ENCODE peak calls at places on chromosomes 4 and X, in four cellular contexts. One of them, this sample, is unnamed.

GRCh38 chrX:73214366-73215094 is at the start of gene NAP1L2:
- DNase-seq in Right ventricle myocardium superior: peak
- DNase-seq in naive thymus-derived CD8-positive, alpha-beta T cell: peak
- DNase-seq in ureter: no peak
- DNase-seq in this sample: peak

GRCh38 chr4:88698539-88698938 is 910 bp upstream of the NAP1L5 start:
- DNase-seq in Right ventricle myocardium superior: no peak
- DNase-seq in naive thymus-derived CD8-positive, alpha-beta T cell: no peak
- DNase-seq in ureter: no peak
- DNase-seq in this sample: no peak

GRCh38 chr4:139988863-139989765 is 164.9 kb downstream of the MAML3 start:
- DNase-seq in Right ventricle myocardium superior: no peak
- DNase-seq in naive thymus-derived CD8-positive, alpha-beta T cell: no peak
- DNase-seq in ureter: peak
- DNase-seq in this sample: no peak

GRCh38 chr4:25062098-25062497 is 31.4 kb upstream of the LGI2 start:
- DNase-seq in Right ventricle myocardium superior: no peak
- DNase-seq in naive thymus-derived CD8-positive, alpha-beta T cell: no peak
- DNase-seq in ureter: no peak
- DNase-seq in this sample: no peak

GRCh38 chrX:9911479-9911878 is 55.7 kb upstream of the CLDN34 start:
- DNase-seq in Right ventricle myocardium superior: no peak
- DNase-seq in naive thymus-derived CD8-positive, alpha-beta T cell: no peak
- DNase-seq in ureter: no peak
- DNase-seq in this sample: no peak

GRCh38 chrX:85243155-85243554 is 424 bp downstream of the SATL1 start:
- DNase-seq in Right ventricle myocardium superior: no peak
- DNase-seq in naive thymus-derived CD8-positive, alpha-beta T cell: no peak
- DNase-seq in ureter: no peak
- DNase-seq in this sample: no peak

GRCh38 chr4:609400-610050 is 15.8 kb upstream of the PDE6B start:
- DNase-seq in Right ventricle myocardium superior: no peak
- DNase-seq in naive thymus-derived CD8-positive, alpha-beta T cell: no peak
- DNase-seq in ureter: no peak
- DNase-seq in this sample: peak

GRCh38 chrX:140507223-140507981 is 2.5 kb upstream of the SOX3 start:
- DNase-seq in Right ventricle myocardium superior: no peak
- DNase-seq in naive thymus-derived CD8-positive, alpha-beta T cell: no peak
- DNase-seq in ureter: no peak
- DNase-seq in this sample: no peak

GRCh38 chrX:46574337-46574940 is 874 bp downstream of the CHST7 start:
- DNase-seq in Right ventricle myocardium superior: peak
- DNase-seq in naive thymus-derived CD8-positive, alpha-beta T cell: peak
- DNase-seq in ureter: no peak
- DNase-seq in this sample: no peak

GRCh38 chrX:29530520-29530919 is 684.8 kb upstream of the MAGEB2 start:
- DNase-seq in Right ventricle myocardium superior: no peak
- DNase-seq in naive thymus-derived CD8-positive, alpha-beta T cell: no peak
- DNase-seq in ureter: no peak
- DNase-seq in this sample: no peak

GRCh38 chr4:119244832-119245231 is 32.3 kb downstream of the USP53 start:
- DNase-seq in Right ventricle myocardium superior: no peak
- DNase-seq in naive thymus-derived CD8-positive, alpha-beta T cell: no peak
- DNase-seq in ureter: no peak
- DNase-seq in this sample: no peak

GRCh38 chrX:69152398-69152797 is 12.9 kb downstream of the PJA1 start:
- DNase-seq in Right ventricle myocardium superior: peak
- DNase-seq in naive thymus-derived CD8-positive, alpha-beta T cell: no peak
- DNase-seq in ureter: peak
- DNase-seq in this sample: peak

This sample was measured in left lobe of liver.